ENCODE peak calls at places on chromosomes 2 and 18, in four cellular contexts. One of them, this sample, is unnamed.

GRCh38 chr2:10216677-10217498 is 85.8 kb upstream of the HPCAL1 start:
- DNase-seq in GM23338: no peak
- DNase-seq in HFF-Myc: no peak
- DNase-seq in OCI-LY7: no peak
- DNase-seq in this sample: no peak

GRCh38 chr2:237920673-237921072 is 46.1 kb upstream of the UBE2F start:
- DNase-seq in OCI-LY7: no peak
- DNase-seq in HFF-Myc: peak
- DNase-seq in GM23338: no peak
- DNase-seq in this sample: no peak

GRCh38 chr2:159573294-159573693 is 43.1 kb downstream of the BAZ2B start:
- DNase-seq in HFF-Myc: no peak
- DNase-seq in OCI-LY7: no peak
- DNase-seq in GM23338: no peak
- DNase-seq in this sample: no peak

GRCh38 chr2:149651229-149651628 is 63.7 kb upstream of the MMADHC start:
- DNase-seq in HFF-Myc: no peak
- DNase-seq in GM23338: no peak
- DNase-seq in OCI-LY7: no peak
- DNase-seq in this sample: no peak

GRCh38 chr2:239461551-239462515 is 61.0 kb upstream of the HDAC4 start:
- DNase-seq in OCI-LY7: no peak
- DNase-seq in HFF-Myc: no peak
- DNase-seq in GM23338: no peak
- DNase-seq in this sample: no peak

GRCh38 chr2:191521608-191522208 is 156.2 kb upstream of the NABP1 start:
- DNase-seq in OCI-LY7: peak
- DNase-seq in HFF-Myc: no peak
- DNase-seq in GM23338: peak
- DNase-seq in this sample: peak

GRCh38 chr2:237060518-237061312 is 25.0 kb upstream of the COPS8 start:
- DNase-seq in HFF-Myc: peak
- DNase-seq in OCI-LY7: peak
- DNase-seq in GM23338: peak
- DNase-seq in this sample: peak

GRCh38 chr2:189685540-189686229 is 11.2 kb downstream of the ANKAR start:
- DNase-seq in GM23338: peak
- DNase-seq in OCI-LY7: no peak
- DNase-seq in HFF-Myc: no peak
- DNase-seq in this sample: peak

GRCh38 chr2:204434660-204435462 is 110.4 kb upstream of the PARD3B start:
- DNase-seq in GM23338: no peak
- DNase-seq in OCI-LY7: no peak
- DNase-seq in HFF-Myc: no peak
- DNase-seq in this sample: no peak

GRCh38 chr2:6148887-6149286 is 456.7 kb downstream of the SOX11 start:
- DNase-seq in HFF-Myc: no peak
- DNase-seq in GM23338: no peak
- DNase-seq in OCI-LY7: no peak
- DNase-seq in this sample: no peak

GRCh38 chr2:191228861-191229260 is 16.3 kb upstream of the MYO1B start:
- DNase-seq in OCI-LY7: no peak
- DNase-seq in GM23338: no peak
- DNase-seq in HFF-Myc: no peak
- DNase-seq in this sample: no peak

GRCh38 chr2:28400921-28401320 is 8.3 kb downstream of the FOSL2 start:
- DNase-seq in OCI-LY7: no peak
- DNase-seq in HFF-Myc: no peak
- DNase-seq in GM23338: no peak
- DNase-seq in this sample: no peak

GRCh38 chr2:134581877-134582546 is 136.8 kb downstream of the TMEM163 start:
- DNase-seq in HFF-Myc: no peak
- DNase-seq in OCI-LY7: no peak
- DNase-seq in GM23338: no peak
- DNase-seq in this sample: peak

GRCh38 chr2:215755651-215756350 is 257.6 kb downstream of the MREG start:
- DNase-seq in HFF-Myc: no peak
- DNase-seq in GM23338: no peak
- DNase-seq in OCI-LY7: no peak
- DNase-seq in this sample: no peak

GRCh38 chr2:128640847-128641360 is 322.2 kb upstream of the HS6ST1 start:
- DNase-seq in OCI-LY7: no peak
- DNase-seq in HFF-Myc: no peak
- DNase-seq in GM23338: no peak
- DNase-seq in this sample: no peak

GRCh38 chr2:147214900-147215299 is 629.9 kb upstream of the ACVR2A start:
- DNase-seq in HFF-Myc: no peak
- DNase-seq in GM23338: no peak
- DNase-seq in OCI-LY7: no peak
- DNase-seq in this sample: no peak

GRCh38 chr2:101080214-101081068 is 70.7 kb downstream of the TBC1D8 start:
- DNase-seq in HFF-Myc: no peak
- DNase-seq in OCI-LY7: no peak
- DNase-seq in GM23338: no peak
- DNase-seq in this sample: no peak

GRCh38 chr2:237389831-237390230 is 24.1 kb downstream of the COL6A3 start:
- DNase-seq in GM23338: no peak
- DNase-seq in OCI-LY7: no peak
- DNase-seq in HFF-Myc: no peak
- DNase-seq in this sample: no peak

GRCh38 chr2:132984731-132985130 is 314.7 kb upstream of the LYPD1 start:
- DNase-seq in HFF-Myc: no peak
- DNase-seq in GM23338: no peak
- DNase-seq in OCI-LY7: no peak
- DNase-seq in this sample: no peak

GRCh38 chr18:31630549-31630948 is 38.9 kb downstream of the TTR start:
- DNase-seq in OCI-LY7: no peak
- DNase-seq in HFF-Myc: no peak
- DNase-seq in GM23338: no peak
- DNase-seq in this sample: peak

GRCh38 chr2:8684885-8685696 is 3.2 kb downstream of the ID2 start:
- DNase-seq in OCI-LY7: peak
- DNase-seq in HFF-Myc: no peak
- DNase-seq in GM23338: peak
- DNase-seq in this sample: peak

GRCh38 chr2:201264472-201265173 is 4.3 kb downstream of the CASP8 start:
- DNase-seq in GM23338: no peak
- DNase-seq in HFF-Myc: no peak
- DNase-seq in OCI-LY7: no peak
- DNase-seq in this sample: no peak

GRCh38 chr2:194090251-194090905 is 1566.6 kb upstream of the SLC39A10 start:
- DNase-seq in GM23338: no peak
- DNase-seq in HFF-Myc: no peak
- DNase-seq in OCI-LY7: no peak
- DNase-seq in this sample: no peak

GRCh38 chr2:88147145-88147544 is 19.3 kb upstream of the FABP1 start:
- DNase-seq in OCI-LY7: no peak
- DNase-seq in HFF-Myc: no peak
- DNase-seq in GM23338: no peak
- DNase-seq in this sample: no peak

GRCh38 chr2:239193426-239193825 is 207.4 kb downstream of the HDAC4 start:
- DNase-seq in GM23338: no peak
- DNase-seq in HFF-Myc: no peak
- DNase-seq in OCI-LY7: no peak
- DNase-seq in this sample: no peak

GRCh38 chr18:57294547-57294946 is 57.8 kb upstream of the ST8SIA3 start:
- DNase-seq in HFF-Myc: no peak
- DNase-seq in OCI-LY7: no peak
- DNase-seq in GM23338: peak
- DNase-seq in this sample: no peak

GRCh38 chr2:232437130-232437620 is 18.8 kb upstream of the ALPI start:
- DNase-seq in OCI-LY7: no peak
- DNase-seq in GM23338: no peak
- DNase-seq in HFF-Myc: no peak
- DNase-seq in this sample: no peak

GRCh38 chr2:232441147-232441651 is 14.8 kb upstream of the ALPI start:
- DNase-seq in OCI-LY7: no peak
- DNase-seq in HFF-Myc: no peak
- DNase-seq in GM23338: no peak
- DNase-seq in this sample: no peak

GRCh38 chr2:232438051-232438450 is 17.9 kb upstream of the ALPI start:
- DNase-seq in HFF-Myc: no peak
- DNase-seq in GM23338: no peak
- DNase-seq in OCI-LY7: no peak
- DNase-seq in this sample: no peak

GRCh38 chr2:232439758-232440135 is 16.2 kb upstream of the ALPI start:
- DNase-seq in GM23338: no peak
- DNase-seq in HFF-Myc: no peak
- DNase-seq in OCI-LY7: no peak
- DNase-seq in this sample: no peak

GRCh38 chr2:232438951-232439757 is 16.8 kb upstream of the ALPI start:
- DNase-seq in GM23338: no peak
- DNase-seq in OCI-LY7: peak
- DNase-seq in HFF-Myc: no peak
- DNase-seq in this sample: peak
- TF ChIP-seq CTCF in GM23338: peak
- TF ChIP-seq CTCF in OCI-LY7: peak
- TF ChIP-seq CTCF in HFF-Myc: peak
- TF ChIP-seq CTCF in this sample: peak

DNA sequence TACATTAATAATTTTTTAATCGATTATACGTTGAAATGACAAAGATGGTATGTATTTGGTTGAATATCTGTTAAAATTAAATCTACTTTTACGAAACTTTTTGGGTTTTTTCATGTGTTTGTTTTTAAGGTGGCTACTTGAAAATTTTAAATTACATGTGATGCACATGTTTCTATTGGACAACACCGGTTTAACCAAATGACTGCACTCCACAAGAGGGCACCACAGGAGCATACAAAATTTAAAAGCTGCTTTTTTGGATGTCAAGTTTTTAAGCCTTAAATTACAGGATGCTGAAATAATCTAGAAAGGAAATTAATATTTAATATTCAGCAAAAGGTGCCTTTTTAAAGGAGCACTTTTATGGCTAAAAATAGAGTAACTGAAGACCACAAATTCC is 98.7 kb downstream of the ACVR1 start:
- DNase-seq in HFF-Myc: no peak
- DNase-seq in GM23338: peak
- DNase-seq in OCI-LY7: peak
- DNase-seq in this sample: peak
- TF ChIP-seq CTCF in HFF-Myc: peak
- TF ChIP-seq CTCF in GM23338: peak
- TF ChIP-seq CTCF in OCI-LY7: peak
- TF ChIP-seq CTCF in this sample: peak

GRCh38 chr2:213500881-213501280 is 216.6 kb downstream of the SPAG16 start:
- DNase-seq in GM23338: no peak
- DNase-seq in OCI-LY7: no peak
- DNase-seq in HFF-Myc: no peak
- DNase-seq in this sample: no peak
- TF ChIP-seq CTCF in GM23338: no peak
- TF ChIP-seq CTCF in OCI-LY7: no peak
- TF ChIP-seq CTCF in HFF-Myc: no peak
- TF ChIP-seq CTCF in this sample: no peak

DNA sequence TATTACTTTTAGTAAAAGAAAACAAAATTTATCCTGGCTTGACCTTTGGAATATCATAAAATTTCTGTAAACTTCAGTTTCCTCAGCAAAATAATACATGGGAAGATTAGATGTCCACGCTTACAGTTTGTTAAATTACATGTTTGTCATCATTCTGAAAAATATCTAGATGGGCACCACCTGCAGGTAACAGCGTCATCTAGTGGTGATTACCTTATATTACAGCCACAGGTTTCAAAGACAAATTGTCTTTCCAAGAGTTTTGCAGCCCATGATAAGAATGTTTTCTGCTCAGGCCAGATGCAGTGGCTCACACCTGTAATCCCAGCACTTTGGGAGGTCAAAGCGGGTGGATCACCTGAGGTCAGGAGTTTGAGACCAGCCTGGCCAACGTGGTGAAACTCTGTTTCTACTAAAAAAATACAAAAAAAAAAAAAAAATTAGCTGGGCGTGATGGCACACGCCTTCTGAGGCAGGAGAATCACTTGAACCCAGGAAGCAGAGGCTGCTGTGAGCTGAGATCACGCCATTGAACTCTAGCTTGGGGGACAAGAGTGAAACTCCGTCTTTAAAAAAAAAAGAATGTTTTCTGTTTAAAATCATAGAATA is 96.3 kb upstream of the RASGRP3 start:
- DNase-seq in OCI-LY7: peak
- DNase-seq in GM23338: peak
- DNase-seq in HFF-Myc: no peak
- DNase-seq in this sample: peak
- TF ChIP-seq CTCF in OCI-LY7: peak
- TF ChIP-seq CTCF in GM23338: peak
- TF ChIP-seq CTCF in HFF-Myc: peak
- TF ChIP-seq CTCF in this sample: peak